ENCODE peak calls at places on chromosome 21, in seven cellular contexts. O is pancreas, I is mammary epithelial cell, U is body of pancreas, C is tibial artery, P is lower lobe of right lung, W is endothelial cell of umbilical vein. N is an unnamed sample.

GRCh38 chr21:25834376-25834775 is 99.6 kb downstream of the GABPA start:
- DNase-seq in O (no peak), I (peak), U (no peak), C (no peak), P (no peak), W (no peak), N (no peak)

GRCh38 chr21:31498985-31499384 is 154.9 kb upstream of the TIAM1 start:
- DNase-seq in O (no peak), I (no peak), U (no peak), C (no peak), P (no peak), W (no peak), N (no peak)

GRCh38 chr21:25369524-25370300 is 237.6 kb downstream of the MRPL39 start:
- DNase-seq in O (no peak), I (no peak), U (no peak), C (no peak), P (no peak), W (no peak), N (no peak)

GRCh38 chr21:34039678-34040382 is 33.5 kb upstream of the MRPS6 start:
- DNase-seq in O (no peak), I (no peak), U (peak), C (peak), P (no peak), W (no peak), N (no peak)

GRCh38 chr21:37437376-37438080 is 71.0 kb downstream of the DYRK1A start:
- DNase-seq in O (no peak), I (peak), U (no peak), C (no peak), P (no peak), W (no peak), N (no peak)

GRCh38 chr21:25567472-25567871 is 39.8 kb downstream of the MRPL39 start:
- DNase-seq in O (no peak), I (no peak), U (no peak), C (no peak), P (no peak), W (peak), N (no peak)

GRCh38 chr21:31566061-31566460 is 93.4 kb upstream of the SOD1 start:
- DNase-seq in O (no peak), I (no peak), U (no peak), C (no peak), P (no peak), W (no peak), N (no peak)

GRCh38 chr21:18142639-18143038 is 102.0 kb upstream of the CHODL start:
- DNase-seq in O (no peak), I (no peak), U (no peak), C (no peak), P (no peak), W (no peak), N (no peak)

GRCh38 chr21:28554660-28555475 is 437.8 kb downstream of the LTN1 start:
- DNase-seq in O (no peak), I (peak), U (no peak), C (no peak), P (no peak), W (no peak), N (no peak)

GRCh38 chr21:40120944-40121575 is 253.8 kb downstream of the PCP4 start:
- DNase-seq in O (no peak), I (no peak), U (peak), C (no peak), P (no peak), W (no peak), N (no peak)

GRCh38 chr21:33895356-33895755 is 20.2 kb downstream of the ATP5PO start:
- DNase-seq in O (no peak), I (no peak), U (no peak), C (no peak), P (no peak), W (no peak), N (no peak)

GRCh38 chr21:33968082-33968997 is 52.7 kb upstream of the ATP5PO start:
- DNase-seq in O (no peak), I (peak), U (no peak), C (no peak), P (no peak), W (peak), N (no peak)

GRCh38 chr21:28509031-28509430 is 483.6 kb downstream of the LTN1 start:
- DNase-seq in O (no peak), I (no peak), U (no peak), C (no peak), P (no peak), W (no peak), N (no peak)

GRCh38 chr21:29441651-29442050 is 142.9 kb downstream of the BACH1 start:
- DNase-seq in O (no peak), I (no peak), U (no peak), C (no peak), P (no peak), W (no peak), N (no peak)

GRCh38 chr21:36928960-36929359 is 37.5 kb downstream of the HLCS start:
- DNase-seq in O (no peak), I (no peak), U (peak), C (no peak), P (no peak), W (no peak), N (no peak)

GRCh38 chr21:27112186-27112585 is 145.3 kb upstream of the ADAMTS5 start:
- DNase-seq in O (no peak), I (peak), U (no peak), C (no peak), P (no peak), W (no peak), N (peak)

GRCh38 chr21:17387030-17387617 is 125.7 kb upstream of the CXADR start:
- DNase-seq in O (peak), I (peak), U (peak), C (no peak), P (no peak), W (peak), N (no peak)

DNA sequence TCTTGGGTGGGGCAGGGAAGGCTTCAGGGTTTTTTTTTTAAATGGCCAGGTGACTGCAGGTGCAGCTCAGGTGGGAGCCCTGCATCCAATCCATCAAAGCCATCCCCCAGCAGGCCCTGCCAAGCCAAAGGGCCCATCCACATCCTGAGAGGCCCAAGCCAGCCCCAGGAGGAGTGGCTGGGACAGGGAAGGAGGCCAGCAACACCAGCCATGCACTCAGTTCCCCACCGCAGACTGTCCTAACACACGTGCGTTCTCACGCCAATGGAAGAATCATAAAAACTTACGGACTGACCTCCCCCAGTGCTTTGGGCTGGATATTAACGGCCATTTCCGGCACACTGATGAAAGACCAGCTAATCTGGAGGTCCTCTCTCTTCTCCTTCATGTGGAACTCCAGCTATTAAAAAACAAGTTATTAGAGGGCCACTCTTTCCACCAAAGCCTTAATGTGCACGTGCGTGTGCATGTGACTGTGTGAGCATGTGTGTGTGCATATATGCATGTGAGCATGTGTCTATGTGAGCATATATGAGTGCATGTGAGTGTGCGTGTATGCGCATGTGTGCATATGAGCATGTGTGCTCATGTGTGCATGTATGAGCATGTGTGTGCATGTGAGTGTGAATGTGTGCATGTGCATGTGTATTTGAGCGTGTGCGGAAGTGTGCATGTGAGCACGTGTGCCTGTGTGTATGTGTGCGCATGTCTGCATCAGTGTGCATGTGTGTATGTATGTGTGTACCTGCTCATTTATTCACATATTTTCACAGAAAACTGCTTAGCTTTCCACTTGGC is 35.1 kb downstream of the C2CD2 start:
- DNase-seq in O (no peak), I (no peak), U (no peak), C (no peak), P (no peak), W (no peak), N (no peak)
- H3K27ac ChIP-seq in O (no peak), I (no peak), U (no peak), C (no peak), P (no peak), W (no peak), N (no peak)

GRCh38 chr21:14284439-14284838 is 68.5 kb downstream of the RBM11 start:
- DNase-seq in O (no peak), I (no peak), U (no peak), C (no peak), P (no peak), W (no peak), N (no peak)

GRCh38 chr21:14290584-14290983 is 74.6 kb downstream of the RBM11 start:
- DNase-seq in O (no peak), I (no peak), U (no peak), C (no peak), P (no peak), W (no peak), N (no peak)

GRCh38 chr21:14285147-14285546 is 69.2 kb downstream of the RBM11 start:
- DNase-seq in O (no peak), I (no peak), U (no peak), C (no peak), P (no peak), W (no peak), N (no peak)
- H3K27ac ChIP-seq in O (no peak), I (no peak), U (no peak), C (no peak), P (no peak), W (no peak), N (no peak)

DNA sequence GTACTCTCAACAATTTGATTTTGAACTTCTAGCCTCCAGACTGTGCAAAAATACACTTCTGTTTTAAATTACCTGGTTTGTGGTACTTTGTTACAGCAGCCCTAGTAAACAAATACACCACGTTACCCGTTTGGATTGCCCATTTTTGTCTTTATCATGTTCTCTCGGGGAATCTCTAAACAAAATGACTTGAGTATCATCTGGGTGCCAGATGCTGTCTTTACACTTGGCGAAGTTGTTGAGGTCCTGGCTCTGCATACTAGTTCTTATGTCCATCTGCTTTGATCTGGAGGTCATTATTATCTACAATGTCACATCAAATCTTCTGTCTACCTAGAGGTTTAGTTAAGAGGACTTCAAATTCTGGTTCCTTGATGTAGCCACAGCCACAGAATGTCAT is 142.4 kb upstream of the NRIP1 start:
- DNase-seq in O (no peak), I (no peak), U (no peak), C (no peak), P (no peak), W (no peak), N (no peak)
- H3K27ac ChIP-seq in O (no peak), I (no peak), U (no peak), C (no peak), P (no peak), W (no peak), N (no peak)

GRCh38 chr21:38989097-38989744 is 183.5 kb downstream of the ETS2 start:
- DNase-seq in O (no peak), I (no peak), U (no peak), C (no peak), P (no peak), W (no peak), N (no peak)

GRCh38 chr21:38988211-38989096 is 182.7 kb downstream of the ETS2 start:
- DNase-seq in O (no peak), I (no peak), U (no peak), C (no peak), P (no peak), W (no peak), N (no peak)

GRCh38 chr21:38990424-38990794 is 184.7 kb downstream of the ETS2 start:
- DNase-seq in O (no peak), I (no peak), U (no peak), C (no peak), P (no peak), W (no peak), N (no peak)

GRCh38 chr21:38987551-38988210 is 182.0 kb downstream of the ETS2 start:
- DNase-seq in O (no peak), I (no peak), U (no peak), C (no peak), P (no peak), W (no peak), N (no peak)

DNA sequence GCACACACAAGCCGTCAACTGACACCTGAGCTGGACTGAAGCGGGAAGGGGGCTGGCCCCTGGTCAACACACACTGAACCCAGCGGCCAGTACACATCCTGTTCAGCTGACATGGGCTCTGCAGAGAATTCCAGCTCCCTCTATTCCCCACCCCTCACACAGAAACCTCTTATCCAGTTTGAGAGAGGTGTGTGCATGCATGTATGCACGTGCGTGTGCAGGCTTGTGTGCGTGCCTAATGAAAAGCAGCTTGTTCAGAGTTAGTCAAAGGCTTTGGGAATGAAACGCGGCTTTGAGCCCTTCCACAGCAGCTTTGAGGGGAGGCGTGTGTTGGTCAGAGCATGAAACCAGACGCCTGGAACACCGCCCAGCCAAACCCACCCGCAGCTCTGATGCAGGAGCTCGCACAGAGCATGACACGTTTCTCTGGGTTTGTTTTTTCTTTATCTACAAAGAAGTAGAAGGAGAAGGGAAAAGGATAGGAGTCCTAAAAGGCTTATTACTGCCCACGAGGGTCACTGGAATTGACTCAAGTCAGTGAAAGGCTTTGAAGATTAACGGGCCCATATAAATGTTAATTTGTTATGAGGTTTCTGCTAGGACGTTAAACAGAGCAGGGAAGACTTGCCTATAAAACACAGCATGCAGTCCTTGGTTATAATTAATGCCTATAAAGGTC is 184.2 kb downstream of the ETS2 start:
- DNase-seq in O (no peak), I (peak), U (peak), C (no peak), P (no peak), W (peak), N (peak)
- H3K27ac ChIP-seq in O (no peak), I (peak), U (no peak), C (no peak), P (peak), W (no peak), N (no peak)

GRCh38 chr21:43927591-43928229 is 62.7 kb downstream of the AGPAT3 start:
- DNase-seq in O (no peak), I (no peak), U (no peak), C (no peak), P (no peak), W (no peak), N (no peak)
- H3K27ac ChIP-seq in O (no peak), I (no peak), U (no peak), C (no peak), P (no peak), W (no peak), N (no peak)

GRCh38 chr21:46091631-46092025 is 6.3 kb upstream of the COL6A2 start:
- DNase-seq in O (no peak), I (no peak), U (no peak), C (no peak), P (no peak), W (no peak), N (no peak)

GRCh38 chr21:46092811-46093667 is 4.9 kb upstream of the COL6A2 start:
- DNase-seq in O (no peak), I (no peak), U (no peak), C (no peak), P (no peak), W (no peak), N (no peak)

GRCh38 chr21:46092026-46092764 is 5.7 kb upstream of the COL6A2 start:
- DNase-seq in O (peak), I (no peak), U (no peak), C (peak), P (no peak), W (no peak), N (no peak)

GRCh38 chr21:46089285-46089684 is 8.6 kb upstream of the COL6A2 start:
- DNase-seq in O (no peak), I (no peak), U (no peak), C (no peak), P (no peak), W (no peak), N (no peak)

DNA sequence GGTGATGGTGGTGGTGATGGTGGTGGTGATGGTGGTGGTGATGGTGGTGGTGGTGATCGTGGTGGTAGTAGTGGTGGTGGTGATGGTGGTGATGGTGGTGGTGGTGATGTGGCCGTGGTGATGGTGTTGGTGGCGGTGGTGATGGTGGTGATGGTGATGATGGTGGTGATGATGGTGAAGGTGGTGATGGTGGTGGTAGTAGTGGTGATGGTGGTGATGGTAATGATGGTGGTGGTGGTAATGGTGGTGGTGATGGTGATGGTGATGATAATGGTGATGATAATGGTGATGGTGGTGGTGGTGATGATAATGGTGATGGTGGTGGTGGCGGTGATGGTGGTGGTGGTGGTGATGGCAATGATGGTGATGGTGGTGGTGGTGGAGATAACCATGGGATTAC is 6.8 kb upstream of the COL6A2 start:
- DNase-seq in O (no peak), I (no peak), U (no peak), C (no peak), P (no peak), W (no peak), N (no peak)
- H3K27ac ChIP-seq in O (no peak), I (no peak), U (no peak), C (peak), P (no peak), W (no peak), N (no peak)

GRCh38 chr21:43363506-43364260 is 63.2 kb downstream of the SIK1 start:
- DNase-seq in O (no peak), I (no peak), U (no peak), C (no peak), P (no peak), W (no peak), N (no peak)

GRCh38 chr21:43365611-43366426 is 61.1 kb downstream of the SIK1 start:
- DNase-seq in O (no peak), I (no peak), U (no peak), C (no peak), P (no peak), W (no peak), N (no peak)

GRCh38 chr21:43366656-43367055 is 60.3 kb downstream of the SIK1 start:
- DNase-seq in O (no peak), I (no peak), U (no peak), C (no peak), P (no peak), W (no peak), N (no peak)

GRCh38 chr21:43364261-43364510 is 62.7 kb downstream of the SIK1 start:
- DNase-seq in O (no peak), I (no peak), U (no peak), C (no peak), P (no peak), W (no peak), N (no peak)

GRCh38 chr21:43364851-43365424 is 62.0 kb downstream of the SIK1 start:
- DNase-seq in O (no peak), I (no peak), U (peak), C (no peak), P (no peak), W (no peak), N (no peak)
- H3K27ac ChIP-seq in O (no peak), I (no peak), U (no peak), C (no peak), P (no peak), W (no peak), N (no peak)

GRCh38 chr21:35252831-35253230 is 203.7 kb upstream of the RUNX1 start:
- DNase-seq in O (no peak), I (no peak), U (no peak), C (no peak), P (no peak), W (no peak), N (no peak)

GRCh38 chr21:35254752-35255138 is 205.6 kb upstream of the RUNX1 start:
- DNase-seq in O (no peak), I (no peak), U (no peak), C (no peak), P (no peak), W (no peak), N (no peak)

GRCh38 chr21:35257413-35257812 is 208.3 kb upstream of the RUNX1 start:
- DNase-seq in O (peak), I (peak), U (peak), C (peak), P (peak), W (peak), N (peak)

GRCh38 chr21:35256468-35256988 is 207.4 kb upstream of the RUNX1 start:
- DNase-seq in O (peak), I (peak), U (peak), C (peak), P (peak), W (peak), N (peak)

DNA sequence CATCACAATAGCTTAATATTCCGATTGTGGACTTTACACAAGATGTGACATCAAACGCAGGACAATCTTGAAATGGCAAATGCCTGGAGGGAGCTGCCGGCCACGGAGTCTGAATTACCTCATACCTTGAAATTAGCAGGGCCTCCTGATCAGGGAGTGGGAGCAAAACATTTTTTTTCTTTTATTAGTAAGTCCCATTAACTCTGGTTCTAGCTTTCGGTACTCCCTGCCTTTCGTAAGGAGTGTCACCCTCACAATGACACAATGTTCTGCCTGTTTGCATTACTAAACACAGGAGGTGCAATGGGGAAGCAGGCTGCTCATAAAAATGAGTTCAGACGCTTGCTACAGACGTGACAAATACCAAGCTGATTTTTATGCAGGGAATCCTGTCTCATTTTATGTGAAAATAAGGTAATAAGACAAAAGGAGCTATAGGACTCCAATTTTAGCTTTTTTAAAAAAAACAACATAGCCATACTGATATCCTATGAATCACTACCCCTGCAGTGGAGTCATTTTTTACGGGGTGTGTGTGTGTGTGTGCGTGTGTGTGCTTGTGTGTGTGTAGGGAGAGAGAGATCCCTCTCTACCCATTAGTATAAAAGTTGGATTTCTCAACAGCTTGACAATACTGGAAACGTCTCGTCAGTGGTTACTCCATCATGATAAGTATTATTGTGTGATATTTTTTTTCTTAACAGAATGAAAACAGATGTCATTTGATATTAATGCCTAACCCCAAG is 205.1 kb upstream of the RUNX1 start:
- DNase-seq in O (no peak), I (peak), U (no peak), C (no peak), P (no peak), W (no peak), N (peak)
- H3K27ac ChIP-seq in O (no peak), I (peak), U (peak), C (no peak), P (no peak), W (no peak), N (peak)